ENCODE peak calls at places on chromosome X, in four cellular contexts. S is cardiac muscle cell, C is neural progenitor cell, Q is fibroblast of pulmonary artery. L is an unnamed sample.

GRCh38 chrX:72027914-72028307 is 103.8 kb downstream of the RTL5 start:
- DNase-seq in S (no peak), Q (no peak), C (no peak), L (no peak)

GRCh38 chrX:13110427-13111324 is 66.3 kb upstream of the FAM9C start:
- DNase-seq in C (no peak), S (no peak), Q (peak; percentile 96), L (peak; percentile 99)

GRCh38 chrX:32524385-32524784 is 687.0 kb downstream of the DMD start:
- DNase-seq in S (no peak), Q (no peak), C (no peak), L (no peak)

GRCh38 chrX:26203556-26203955 is 11.3 kb downstream of the MAGEB6 start:
- DNase-seq in Q (no peak), S (no peak), C (no peak), L (no peak)

GRCh38 chrX:120629667-120630537 is at the start of gene C1GALT1C1:
- DNase-seq in Q (peak; percentile 94), C (peak; percentile 96), S (peak; percentile 92), L (peak; percentile 90)

GRCh38 chrX:10032147-10032546 is 65.0 kb downstream of the CLDN34 start:
- DNase-seq in S (no peak), C (no peak), Q (no peak), L (no peak)

GRCh38 chrX:141668371-141668770 is 30.2 kb downstream of the SPANXD start:
- DNase-seq in S (no peak), Q (no peak), C (no peak), L (no peak)

GRCh38 chrX:108186811-108187210 is 95.2 kb downstream of the ATG4A start:
- DNase-seq in C (no peak), S (no peak), Q (peak; percentile 69), L (peak; percentile 80)

GRCh38 chrX:41779058-41779564 is 55.1 kb downstream of the GPR82 start:
- DNase-seq in Q (peak; percentile 53), S (peak; percentile 72), C (no peak), L (peak; percentile 49)

GRCh38 chrX:42396136-42396535 is 381.8 kb downstream of the PPP1R2C start:
- DNase-seq in S (no peak), Q (no peak), C (no peak), L (no peak)

GRCh38 chrX:140572724-140573123 is 67.9 kb upstream of the SOX3 start:
- DNase-seq in C (peak; percentile 64), Q (peak; percentile 23), S (peak; percentile 44), L (peak; percentile 2)

GRCh38 chrX:70769659-70770232 is 138.8 kb downstream of the TEX11 start:
- DNase-seq in Q (peak; percentile 14), S (no peak), C (no peak), L (peak; percentile 30)

GRCh38 chrX:53440631-53441517 is 6.7 kb upstream of the HSD17B10 start:
- DNase-seq in S (no peak), Q (peak; percentile 68), C (peak; percentile 36), L (peak; percentile 69)

GRCh38 chrX:5595570-5595969 is 633.1 kb downstream of the NLGN4X start:
- DNase-seq in C (no peak), S (no peak), Q (no peak), L (no peak)

GRCh38 chrX:3345281-3346081 is 971 bp downstream of the MXRA5 start:
- DNase-seq in C (peak; percentile 66), Q (peak; percentile 10), S (peak; percentile 57), L (peak; percentile 43)

DNA sequence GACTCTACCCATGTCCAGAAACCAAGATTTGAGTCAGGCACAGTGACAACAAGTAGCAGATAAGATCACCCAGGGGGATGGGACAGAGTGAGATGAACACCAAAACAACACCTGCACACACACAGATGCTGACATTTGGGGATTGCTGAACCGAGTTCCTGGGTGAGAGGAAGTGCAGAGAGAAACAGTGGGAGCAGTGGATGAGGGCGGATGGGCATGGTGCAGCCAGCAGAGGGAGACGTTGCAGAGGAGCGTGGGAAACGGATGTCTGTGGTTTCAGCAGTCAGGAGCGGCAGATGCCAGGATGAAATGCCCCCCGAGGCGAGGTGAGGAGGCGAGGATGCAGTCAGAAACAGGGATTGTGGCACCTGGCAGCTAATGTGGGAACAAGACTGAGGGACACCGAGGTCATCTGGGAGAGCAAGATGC is 78.6 kb upstream of the STS start:
- DNase-seq in S (peak; percentile 9), Q (peak; percentile 8), C (peak; percentile 18), L (no peak)
- TF ChIP-seq CTCF in S (peak; percentile 42), Q (peak; percentile 39), C (peak; percentile 47), L (no peak)

GRCh38 chrX:136183917-136184316 is 36.6 kb downstream of the FHL1 start:
- DNase-seq in S (no peak), C (no peak), Q (peak; percentile 51), L (no peak)
- H3K4me3 ChIP-seq in S (no peak overlapping the region), C (no peak overlapping the region), Q (no peak overlapping the region), L (no peak overlapping the region)

GRCh38 chrX:40300286-40300890 is 202.6 kb upstream of the BCOR start:
- DNase-seq in Q (no peak), S (no peak), C (peak; percentile 26), L (no peak)

GRCh38 chrX:40299502-40300118 is 201.9 kb upstream of the BCOR start:
- DNase-seq in Q (no peak), C (no peak), S (no peak), L (no peak)

GRCh38 chrX:40307871-40308270 is 210.1 kb upstream of the BCOR start:
- DNase-seq in C (no peak), S (no peak), Q (no peak), L (no peak)

GRCh38 chrX:40303256-40304077 is 205.7 kb upstream of the BCOR start:
- DNase-seq in Q (no peak), S (no peak), C (no peak), L (no peak)

DNA sequence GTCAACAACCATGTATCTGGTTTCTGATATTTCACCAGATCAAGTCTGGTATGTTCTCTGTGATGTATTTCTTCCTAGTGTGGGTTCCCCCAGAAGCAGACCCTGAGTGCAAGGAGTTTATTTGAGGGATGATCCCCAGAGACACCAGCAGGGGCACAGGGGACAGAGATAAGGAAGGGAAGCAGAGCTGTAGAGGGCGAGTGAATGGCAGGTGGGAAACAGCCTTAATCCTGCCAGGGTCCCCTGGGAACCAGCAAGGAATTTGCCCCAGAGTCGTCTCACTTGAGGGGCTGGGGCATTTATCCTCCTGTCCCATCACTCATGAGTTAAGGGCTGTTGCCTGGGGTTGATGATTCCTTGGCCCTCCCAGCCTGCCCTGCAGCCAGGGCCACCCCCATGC is 206.4 kb upstream of the BCOR start:
- DNase-seq in S (no peak), Q (no peak), C (no peak), L (no peak)
- TF ChIP-seq CTCF in S (no peak), Q (no peak), C (peak; percentile 10), L (no peak)

GRCh38 chrX:1576201-1577101 is 15.0 kb upstream of the AKAP17A start:
- DNase-seq in S (no peak), Q (no peak), C (no peak), L (no peak)
- H3K4me3 ChIP-seq in S (no peak overlapping the region), Q (no peak overlapping the region), C (no peak overlapping the region), L (no peak overlapping the region)

GRCh38 chrX:112048707-112049106 is 33.9 kb downstream of the TRPC5 start:
- DNase-seq in Q (no peak), S (no peak), C (peak; percentile 48), L (no peak)

GRCh38 chrX:112043997-112044396 is 38.6 kb downstream of the TRPC5 start:
- DNase-seq in S (peak; percentile 44), C (peak; percentile 64), Q (peak; percentile 2), L (no peak)
- TF ChIP-seq CTCF in S (peak; percentile 4), C (peak; percentile 84), Q (no peak), L (no peak)

GRCh38 chrX:54496517-54496852 is 451 bp upstream of the FGD1 start:
- DNase-seq in S (no peak), Q (no peak), C (no peak), L (no peak)

GRCh38 chrX:54494166-54494969 is 1.7 kb downstream of the FGD1 start:
- DNase-seq in C (no peak), Q (no peak), S (no peak), L (peak; percentile 39)

GRCh38 chrX:54494970-54495813 is 842 bp downstream of the FGD1 start:
- DNase-seq in S (peak; percentile 34), Q (peak; percentile 17), C (peak; percentile 47), L (no peak)

GRCh38 chrX:54495814-54496516 is at the start of gene FGD1:
- DNase-seq in S (peak; percentile 74), C (peak; percentile 85), Q (peak; percentile 57), L (peak; percentile 52)

GRCh38 chrX:54492340-54492739 is 3.7 kb downstream of the FGD1 start:
- DNase-seq in C (no peak), Q (peak; percentile 49), S (no peak), L (peak; percentile 55)
- H3K4me3 ChIP-seq in C (no peak overlapping the region), Q (no peak overlapping the region), S (no peak overlapping the region), L (peak overlapping the region; percentile 18)

DNA sequence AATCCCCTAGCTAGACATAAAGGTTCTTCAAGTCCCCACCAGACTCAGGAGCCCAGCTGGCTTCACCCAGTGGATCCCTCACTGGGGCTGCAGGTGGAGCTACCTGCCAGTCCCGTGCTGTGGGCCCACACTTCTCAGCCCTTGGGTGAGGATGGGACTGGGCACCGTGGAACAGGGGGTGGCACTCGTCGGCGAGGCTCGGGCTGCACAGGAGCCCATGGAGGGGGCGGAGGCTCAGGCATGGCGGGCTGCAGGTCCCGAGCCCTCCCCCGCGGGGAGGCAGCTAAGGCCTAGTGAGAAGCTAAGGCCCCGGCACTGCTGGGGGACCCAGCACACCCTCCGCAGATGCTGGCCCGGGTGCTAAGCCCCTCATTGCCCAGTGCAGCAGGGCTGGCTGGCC is 16.1 kb upstream of the ACSL4 start:
- DNase-seq in C (no peak), S (no peak), Q (no peak), L (no peak)
- TF ChIP-seq CTCF in C (no peak), S (no peak), Q (no peak), L (no peak)

DNA sequence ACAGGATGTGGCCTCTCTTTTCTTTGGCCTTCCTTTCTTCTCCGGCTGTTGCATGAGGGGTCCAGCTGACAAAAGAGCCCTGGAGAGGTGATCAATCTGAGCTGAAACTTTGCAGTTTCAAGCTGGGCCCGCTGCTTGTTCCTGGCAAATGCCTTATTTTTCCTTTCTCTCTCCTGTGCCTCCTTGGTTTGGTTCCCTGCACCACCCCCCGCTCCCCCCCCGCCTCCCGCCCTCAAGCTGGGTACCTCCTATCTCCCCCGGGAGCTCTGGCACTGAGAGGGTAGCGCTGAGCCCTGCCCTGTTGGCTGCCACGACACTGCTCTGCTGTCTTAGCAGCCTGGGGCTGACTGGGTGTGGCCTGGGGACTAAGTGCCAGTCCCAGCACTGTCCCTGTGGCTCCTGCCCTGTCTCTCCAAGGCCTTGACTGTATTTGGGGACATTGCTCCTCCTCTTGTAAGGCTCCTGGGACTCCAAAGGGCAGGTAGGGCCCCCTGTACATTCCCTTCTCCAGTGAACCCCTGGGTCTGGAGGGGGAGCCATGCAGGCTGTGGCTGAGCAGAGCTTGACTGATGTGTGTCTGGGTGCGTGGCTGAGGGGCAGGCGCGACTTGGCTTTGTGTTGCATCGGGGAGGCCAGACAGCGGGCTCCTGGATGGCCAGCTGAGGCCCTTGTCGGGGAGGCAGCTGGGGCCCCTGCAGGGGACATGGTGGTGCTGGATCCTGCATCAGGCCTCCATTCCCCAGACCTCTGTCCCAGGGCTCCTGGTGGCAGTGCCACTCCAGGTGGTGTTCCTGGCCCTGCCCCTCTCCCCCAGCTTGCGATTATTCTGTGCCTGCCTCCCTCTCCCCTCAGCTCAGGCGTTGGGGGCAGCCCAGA is 1.1 kb downstream of the PLXNA3 start:
- DNase-seq in C (peak; percentile 35), Q (no peak), S (peak; percentile 9), L (no peak)
- H3K4me3 ChIP-seq in C (peak overlapping the region; percentile 68), Q (peak overlapping the region; percentile 69), S (peak overlapping the region; percentile 84), L (peak overlapping the region; percentile 75)

GRCh38 chrX:28177202-28177601 is 196.0 kb upstream of the DCAF8L1 start:
- DNase-seq in S (peak; percentile 74), C (peak; percentile 59), Q (no peak), L (no peak)
- TF ChIP-seq CTCF in S (peak; percentile 18), C (peak; percentile 63), Q (peak; percentile 24), L (peak; percentile 3)